ENCODE peak calls at places on chromosomes 12 and 14, in five cellular contexts. C, M, H, E and V are unnamed samples.

GRCh38 chr14:58637391-58638230 is at the start of gene DACT1:
- DNase-seq in E (no peak), H (no peak), M (peak; percentile 88), C (peak; percentile 90), V (peak; percentile 51)

GRCh38 chr12:52526511-52526951 is 6.3 kb upstream of the KRT5 start:
- DNase-seq in C (no peak), M (no peak), E (no peak), H (no peak), V (no peak)

GRCh38 chr12:2640281-2640680 is 154.5 kb upstream of the FKBP4 start:
- DNase-seq in H (no peak), M (peak; percentile 78), E (no peak), C (no peak), V (no peak)

GRCh38 chr12:8446642-8447547 is 8.9 kb upstream of the CLEC6A start:
- DNase-seq in E (no peak), C (no peak), M (no peak), H (no peak), V (no peak)

GRCh38 chr12:95620171-95620570 is 68.9 kb upstream of the USP44 start:
- DNase-seq in C (no peak), E (no peak), H (no peak), M (no peak), V (no peak)

GRCh38 chr14:85087201-85087600 is 442.7 kb upstream of the FLRT2 start:
- DNase-seq in H (no peak), C (no peak), M (peak; percentile 27), E (no peak), V (no peak)

GRCh38 chr12:123271182-123271491 is 519 bp downstream of the CDK2AP1 start:
- DNase-seq in E (no peak), H (no peak), M (peak; percentile 44), C (peak; percentile 91), V (peak; percentile 61)

GRCh38 chr12:110912263-110912662 is 8.1 kb downstream of the MYL2 start:
- DNase-seq in E (no peak), C (no peak), M (no peak), H (no peak), V (no peak)

GRCh38 chr14:45893127-45893526 is 640.1 kb upstream of the MIS18BP1 start:
- DNase-seq in C (no peak), H (no peak), M (no peak), E (no peak), V (no peak)

GRCh38 chr14:39175445-39176262 is 600 bp downstream of the PNN start:
- DNase-seq in H (no peak), M (no peak), C (peak; percentile 72), E (no peak), V (peak; percentile 48)

GRCh38 chr14:35403085-35403396 is 1.5 kb downstream of the NFKBIA start:
- DNase-seq in E (no peak), C (no peak), H (no peak), M (peak; percentile 65), V (no peak)

GRCh38 chr12:99495797-99496196 is 151.8 kb upstream of the GARIN6 start:
- DNase-seq in H (no peak), M (no peak), C (no peak), E (no peak), V (no peak)

GRCh38 chr12:5654019-5654418 is 222.1 kb downstream of the NTF3 start:
- DNase-seq in H (no peak), E (no peak), C (no peak), M (no peak), V (no peak)

GRCh38 chr12:5650804-5651461 is 219.0 kb downstream of the NTF3 start:
- DNase-seq in C (no peak), H (no peak), M (no peak), E (no peak), V (no peak)

GRCh38 chr12:5648692-5649338 is 216.9 kb downstream of the NTF3 start:
- DNase-seq in E (no peak), C (peak; percentile 82), H (no peak), M (no peak), V (no peak)
- TF ChIP-seq CTCF in E (peak; percentile 72), C (peak; percentile 73), H (peak; percentile 59), M (no peak), V (peak; percentile 83)

GRCh38 chr12:100668939-100669536 is 95.6 kb downstream of the GAS2L3 start:
- DNase-seq in M (peak; percentile 63), C (peak; percentile 89), E (peak; percentile 18), H (peak; percentile 36), V (peak; percentile 80)
- TF ChIP-seq CTCF in M (peak; percentile 86), C (peak; percentile 97), E (peak; percentile 93), H (peak; percentile 96), V (peak; percentile 87)

GRCh38 chr12:108498136-108498535 is 16.9 kb upstream of the FICD start:
- DNase-seq in H (no peak), E (no peak), C (no peak), M (no peak), V (no peak)

GRCh38 chr12:108491256-108491655 is 23.8 kb upstream of the FICD start:
- DNase-seq in M (no peak), C (no peak), H (no peak), E (no peak), V (no peak)

GRCh38 chr12:108495823-108496579 is 19.1 kb upstream of the FICD start:
- DNase-seq in H (no peak), C (no peak), E (no peak), M (no peak), V (no peak)

GRCh38 chr12:108495054-108495453 is 20.0 kb upstream of the FICD start:
- DNase-seq in H (no peak), M (peak; percentile 17), C (peak; percentile 66), E (no peak), V (peak; percentile 43)
- TF ChIP-seq CTCF in H (peak; percentile 75), M (peak; percentile 42), C (peak; percentile 92), E (peak; percentile 59), V (peak; percentile 69)

GRCh38 chr12:33605776-33606175 is 166.2 kb upstream of the SYT10 start:
- DNase-seq in E (no peak), C (peak; percentile 47), M (peak; percentile 63), H (no peak), V (no peak)
- TF ChIP-seq CTCF in E (no peak), C (peak; percentile 57), M (peak; percentile 60), H (peak; percentile 8), V (peak; percentile 72)

GRCh38 chr12:42370013-42370412 is 44.0 kb downstream of the PPHLN1 start:
- DNase-seq in H (no peak), M (no peak), E (no peak), C (no peak), V (no peak)

GRCh38 chr12:42373669-42374068 is 47.7 kb downstream of the PPHLN1 start:
- DNase-seq in E (no peak), M (no peak), H (no peak), C (no peak), V (no peak)

GRCh38 chr12:42372154-42372791 is 46.3 kb downstream of the PPHLN1 start:
- DNase-seq in M (peak; percentile 56), E (no peak), C (peak; percentile 73), H (peak; percentile 47), V (peak; percentile 14)
- TF ChIP-seq CTCF in M (peak; percentile 85), E (peak; percentile 64), C (peak; percentile 86), H (peak; percentile 75), V (peak; percentile 84)

GRCh38 chr12:45130881-45131281 is 80.0 kb upstream of the DBX2 start:
- DNase-seq in E (peak; percentile 16), H (peak; percentile 56), C (peak; percentile 76), M (peak; percentile 85), V (peak; percentile 54)
- TF ChIP-seq CTCF in E (peak; percentile 66), H (peak; percentile 91), C (peak; percentile 85), M (peak; percentile 76), V (peak; percentile 86)

GRCh38 chr12:80946591-80946990 is 8.9 kb upstream of the LIN7A start:
- DNase-seq in H (no peak), M (peak; percentile 37), E (no peak), C (no peak), V (no peak)
- TF ChIP-seq CTCF in H (no peak), M (peak; percentile 42), E (peak; percentile 12), C (peak; percentile 29), V (no peak)

GRCh38 chr14:73634333-73634833 is 10.4 kb upstream of the DNAL1 start:
- DNase-seq in E (no peak), M (no peak), H (no peak), C (peak; percentile 82), V (peak; percentile 36)
- TF ChIP-seq CTCF in E (peak; percentile 41), M (peak; percentile 30), H (no peak), C (peak; percentile 42), V (peak; percentile 32)